ENCODE peak calls at places on chromosomes 3 and 15, in six cellular contexts. J is AG04450, H is IMR-90, F is SJSA1, U is brain microvascular endothelial cell, M is coronary artery. C is an unnamed sample.

GRCh38 chr3:148697311-148698189 is at the start of gene AGTR1:
- DNase-seq in J (no peak), H (peak; percentile 24), F (no peak), U (peak; percentile 69), M (peak; percentile 80), C (peak; percentile 7)

GRCh38 chr3:154872089-154872488 is 208.0 kb upstream of the MME start:
- DNase-seq in J (no peak), H (no peak), F (no peak), U (no peak), M (no peak), C (no peak)

GRCh38 chr15:93141373-93141790 is 52.4 kb upstream of the RGMA start:
- DNase-seq in J (no peak), H (no peak), F (no peak), U (no peak), M (no peak), C (no peak)

GRCh38 chr3:139522421-139522820 is 17.1 kb downstream of the RBP1 start:
- DNase-seq in J (no peak), H (no peak), F (no peak), U (no peak), M (peak; percentile 36), C (no peak)

GRCh38 chr3:185290266-185290665 is 36.4 kb upstream of the EHHADH start:
- DNase-seq in J (no peak), H (no peak), F (no peak), U (no peak), M (no peak), C (no peak)

GRCh38 chr3:66489115-66489514 is 11.7 kb downstream of the LRIG1 start:
- DNase-seq in J (no peak), H (no peak), F (no peak), U (no peak), M (no peak), C (no peak)

GRCh38 chr3:159761377-159761776 is 227.3 kb upstream of the IL12A start:
- DNase-seq in J (no peak), H (peak; percentile 63), F (peak; percentile 23), U (no peak), M (no peak), C (no peak)

GRCh38 chr15:45790325-45790943 is 155.6 kb downstream of the SQOR start:
- DNase-seq in J (no peak), H (peak; percentile 7), F (no peak), U (peak; percentile 28), M (no peak), C (no peak)

GRCh38 chr3:157174265-157174615 is 14.3 kb upstream of the CCNL1 start:
- DNase-seq in J (no peak), H (no peak), F (no peak), U (peak; percentile 4), M (no peak), C (no peak)

GRCh38 chr15:86855962-86856361 is 776.3 kb downstream of the AGBL1 start:
- DNase-seq in J (no peak), H (no peak), F (no peak), U (no peak), M (no peak), C (no peak)

GRCh38 chr3:45986303-45986982 is 9.2 kb downstream of the FYCO1 start:
- DNase-seq in J (no peak), H (peak; percentile 87), F (peak; percentile 73), U (peak; percentile 73), M (peak; percentile 87), C (no peak)

GRCh38 chr3:98584563-98584962 is 8.8 kb downstream of the CPOX start:
- DNase-seq in J (no peak), H (no peak), F (no peak), U (no peak), M (no peak), C (no peak)

GRCh38 chr3:60226907-60227306 is 1024.3 kb downstream of the FHIT start:
- DNase-seq in J (no peak), H (no peak), F (no peak), U (no peak), M (no peak), C (no peak)

GRCh38 chr3:13621381-13622221 is 72.7 kb downstream of the FBLN2 start:
- DNase-seq in J (no peak), H (no peak), F (no peak), U (no peak), M (no peak), C (no peak)

GRCh38 chr3:117616213-117616612 is 906.6 kb downstream of the TUSC7 start:
- DNase-seq in J (no peak), H (no peak), F (no peak), U (no peak), M (no peak), C (no peak)

GRCh38 chr3:37287776-37288175 is 113.4 kb upstream of the LRRFIP2 start:
- DNase-seq in J (no peak), H (peak; percentile 42), F (no peak), U (no peak), M (no peak), C (no peak)

GRCh38 chr3:160755776-160756304 is at the start of gene PPM1L:
- DNase-seq in J (no peak), H (peak; percentile 12), F (peak; percentile 67), U (peak; percentile 25), M (peak; percentile 84), C (peak; percentile 55)

GRCh38 chr15:74470631-74471396 is 9.9 kb upstream of the UBL7 start:
- DNase-seq in J (no peak), H (no peak), F (no peak), U (no peak), M (no peak), C (no peak)

GRCh38 chr15:40584191-40584590 is 9.9 kb upstream of the KNL1 start:
- DNase-seq in J (no peak), H (no peak), F (no peak), U (no peak), M (no peak), C (peak; percentile 28)

GRCh38 chr3:79125313-79125984 is 642.3 kb downstream of the ROBO1 start:
- DNase-seq in J (no peak), H (no peak), F (no peak), U (no peak), M (no peak), C (no peak)

GRCh38 chr3:40258555-40258954 is 51.0 kb upstream of the EIF1B start:
- DNase-seq in J (no peak), H (peak; percentile 2), F (no peak), U (peak; percentile 6), M (no peak), C (no peak)

GRCh38 chr3:174363256-174363655 is 495.9 kb upstream of the NAALADL2 start:
- DNase-seq in J (no peak), H (no peak), F (no peak), U (no peak), M (no peak), C (no peak)

GRCh38 chr15:30072630-30073029 is 10.1 kb upstream of the GOLGA8J start:
- DNase-seq in J (no peak), H (no peak), F (no peak), U (no peak), M (no peak), C (no peak)

GRCh38 chr3:57076422-57076951 is 16.0 kb downstream of the SPATA12 start:
- DNase-seq in J (no peak), H (no peak), F (no peak), U (no peak), M (no peak), C (no peak)

GRCh38 chr3:194688207-194688711 is 2.6 kb downstream of the FAM43A start:
- DNase-seq in J (no peak), H (peak; percentile 23), F (peak; percentile 70), U (no peak), M (no peak), C (no peak)

GRCh38 chr15:81304226-81304625 is 19.7 kb downstream of the STARD5 start:
- DNase-seq in J (no peak), H (peak; percentile 80), F (no peak), U (peak; percentile 68), M (no peak), C (no peak)
- H3K27ac ChIP-seq in J (peak overlapping the region; percentile 61), H (no peak overlapping the region), F (no peak overlapping the region), U (no peak overlapping the region), M (peak overlapping the region; percentile 27), C (peak overlapping the region; percentile 49)

DNA sequence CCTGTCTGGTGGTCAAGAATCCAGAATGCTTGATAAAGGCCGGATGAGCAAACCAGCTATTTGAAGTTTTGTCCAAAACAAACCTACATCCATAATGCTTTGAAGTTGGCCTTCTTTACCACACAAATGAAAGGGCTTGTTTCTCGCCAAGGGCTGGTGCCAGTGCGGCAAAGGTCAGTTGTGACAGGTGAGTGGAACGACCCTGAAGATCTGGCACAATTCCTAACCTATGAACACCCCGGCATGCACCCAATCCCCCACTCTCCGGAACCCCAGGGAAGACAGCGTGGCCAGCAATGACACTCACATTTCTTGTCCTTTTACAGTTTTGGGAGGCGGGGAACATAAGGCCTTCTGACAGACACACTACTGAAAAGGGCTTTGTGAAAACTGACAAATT is 90.6 kb downstream of the ATP10A start:
- DNase-seq in J (no peak), H (no peak), F (no peak), U (no peak), M (no peak), C (no peak)
- H3K27ac ChIP-seq in J (no peak overlapping the region), H (no peak overlapping the region), F (no peak overlapping the region), U (no peak overlapping the region), M (no peak overlapping the region), C (no peak overlapping the region)

DNA sequence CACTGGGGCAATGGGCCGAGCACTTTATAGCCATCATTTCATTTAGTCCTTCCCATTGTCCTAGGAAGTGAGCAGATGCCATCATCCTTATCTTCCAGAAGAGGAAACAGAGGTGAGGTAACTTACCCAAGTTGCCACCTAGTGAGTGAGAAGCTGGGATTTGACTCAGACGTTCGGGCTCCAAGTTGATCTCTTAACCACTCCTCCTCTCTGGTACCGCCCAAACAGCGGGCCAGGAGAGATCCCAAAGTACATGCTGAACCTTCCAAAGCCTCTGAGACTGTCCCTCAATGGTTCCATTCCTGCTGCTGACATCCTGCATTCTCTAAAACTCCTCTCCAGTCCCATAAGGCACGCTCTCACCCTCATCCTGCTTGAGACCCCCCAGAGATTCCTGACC is 56.2 kb downstream of the EXOG start:
- DNase-seq in J (no peak), H (no peak), F (no peak), U (no peak), M (no peak), C (no peak)
- H3K27ac ChIP-seq in J (no peak overlapping the region), H (no peak overlapping the region), F (no peak overlapping the region), U (no peak overlapping the region), M (no peak overlapping the region), C (no peak overlapping the region)

GRCh38 chr15:66777596-66778313 is 75.7 kb downstream of the SMAD6 start:
- DNase-seq in J (no peak), H (no peak), F (peak; percentile 32), U (no peak), M (no peak), C (no peak)

GRCh38 chr15:66780172-66780972 is 78.3 kb downstream of the SMAD6 start:
- DNase-seq in J (peak; percentile 74), H (peak; percentile 93), F (peak; percentile 83), U (peak; percentile 72), M (no peak), C (no peak)

GRCh38 chr15:66779331-66780009 is 77.4 kb downstream of the SMAD6 start:
- DNase-seq in J (no peak), H (no peak), F (no peak), U (no peak), M (no peak), C (no peak)

GRCh38 chr15:66778314-66778665 is 76.3 kb downstream of the SMAD6 start:
- DNase-seq in J (no peak), H (no peak), F (no peak), U (no peak), M (no peak), C (no peak)

DNA sequence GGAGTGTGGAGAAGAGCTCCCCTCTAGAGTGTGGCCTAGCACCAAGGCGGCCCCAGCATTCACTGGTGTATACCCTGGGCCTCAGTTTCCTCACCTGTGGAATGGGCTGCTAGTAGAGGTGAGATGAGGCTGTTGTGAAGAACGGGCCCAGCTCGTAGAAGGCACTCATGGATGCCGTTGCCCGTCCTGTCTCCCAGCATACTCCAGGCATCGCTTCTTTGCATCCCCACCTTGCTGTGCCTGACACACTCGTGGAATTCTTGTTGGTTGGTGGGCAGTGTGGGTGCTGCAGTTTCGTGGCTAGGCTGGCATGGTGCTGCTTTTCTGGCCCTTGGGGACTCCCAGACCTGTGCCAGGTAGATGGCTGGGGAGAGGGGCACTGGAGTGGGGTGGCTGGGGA is 76.7 kb downstream of the SMAD6 start:
- DNase-seq in J (no peak), H (no peak), F (no peak), U (no peak), M (no peak), C (no peak)
- H3K27ac ChIP-seq in J (no peak overlapping the region), H (peak overlapping the region; percentile 67), F (peak overlapping the region; percentile 65), U (no peak overlapping the region), M (no peak overlapping the region), C (no peak overlapping the region)

C was measured in caudate nucleus.